ENCODE peak calls at places on chromosomes 6 and 20, in eight cellular contexts. L, R, F, H, W, D, V and M are unnamed samples.

GRCh38 chr20:18006684-18007083 is 37.9 kb downstream of the MGME1 start:
- DNase-seq in L (no peak), R (no peak), F (no peak), H (no peak), W (no peak), D (no peak), V (no peak), M (no peak)

GRCh38 chr6:138719011-138719635 is 54.4 kb upstream of the CCDC28A start:
- DNase-seq in L (no peak), R (no peak), F (no peak), H (no peak), W (no peak), D (no peak), V (no peak), M (no peak)

GRCh38 chr20:37342231-37343177 is 3.4 kb upstream of the SRC start:
- DNase-seq in L (no peak), R (no peak), F (no peak), H (no peak), W (no peak), D (no peak), V (no peak), M (no peak)

GRCh38 chr6:134477991-134478635 is 160.2 kb upstream of the SGK1 start:
- DNase-seq in L (no peak), R (no peak), F (no peak), H (no peak), W (no peak), D (no peak), V (no peak), M (no peak)

GRCh38 chr20:34886122-34886521 is 9.7 kb downstream of the ACSS2 start:
- DNase-seq in L (no peak), R (no peak), F (no peak), H (no peak), W (no peak), D (no peak), V (no peak), M (no peak)

GRCh38 chr6:106037060-106037459 is 49.1 kb upstream of the PRDM1 start:
- DNase-seq in L (no peak), R (no peak), F (no peak), H (no peak), W (no peak), D (no peak), V (no peak), M (no peak)

GRCh38 chr20:1657556-1658334 is at the start of gene SIRPG:
- DNase-seq in L (no peak), R (no peak), F (no peak), H (no peak), W (no peak), D (no peak), V (no peak), M (no peak)

GRCh38 chr6:74044417-74045096 is 348.6 kb downstream of the CD109 start:
- DNase-seq in L (no peak), R (no peak), F (no peak), H (no peak), W (no peak), D (no peak), V (no peak), M (no peak)

GRCh38 chr6:40825085-40825484 is 213.9 kb downstream of the UNC5CL start:
- DNase-seq in L (no peak), R (no peak), F (no peak), H (no peak), W (no peak), D (no peak), V (no peak), M (no peak)

GRCh38 chr6:29813809-29814208 is 13.8 kb upstream of the HLA-G start:
- DNase-seq in L (no peak), R (no peak), F (no peak), H (no peak), W (no peak), D (no peak), V (no peak), M (no peak)